ENCODE peak calls at places on chromosome 18, in four cellular contexts. T, E, R and V are unnamed samples.

GRCh38 chr18:435940-436339 is 64.6 kb downstream of the COLEC12 start:
- DNase-seq in T (no peak), E (no peak), R (no peak), V (no peak)

GRCh38 chr18:68555935-68556334 is 159.0 kb downstream of the TMX3 start:
- DNase-seq in T (no peak), E (no peak), R (no peak), V (no peak)

GRCh38 chr18:28735731-28736130 is 558.8 kb upstream of the CDH2 start:
- DNase-seq in T (no peak), E (no peak), R (no peak), V (no peak)

GRCh38 chr18:61838521-61838920 is 54.3 kb downstream of the RNF152 start:
- DNase-seq in T (no peak), E (no peak), R (peak), V (no peak)

GRCh38 chr18:34809697-34810096 is 99.6 kb downstream of the DTNA start:
- DNase-seq in T (peak), E (no peak), R (peak), V (peak)

GRCh38 chr18:53322163-53322562 is 902.3 kb downstream of the MBD2 start:
- DNase-seq in T (no peak), E (no peak), R (no peak), V (no peak)

GRCh38 chr18:23837591-23837990 is 148.3 kb downstream of the LAMA3 start:
- DNase-seq in T (no peak), E (no peak), R (no peak), V (no peak)

GRCh38 chr18:80179857-80180558 is 67.3 kb downstream of the PARD6G start:
- DNase-seq in T (no peak), E (no peak), R (no peak), V (no peak)

GRCh38 chr18:58788470-58788869 is 76.2 kb upstream of the ZNF532 start:
- DNase-seq in T (no peak), E (no peak), R (no peak), V (no peak)

GRCh38 chr18:6406075-6406909 is 8.4 kb downstream of the L3MBTL4 start:
- DNase-seq in T (no peak), E (no peak), R (peak), V (no peak)

GRCh38 chr18:9914584-9915290 is 921 bp downstream of the VAPA start:
- DNase-seq in T (peak), E (no peak), R (peak), V (peak)

GRCh38 chr18:9516437-9517064 is 41.2 kb downstream of the RALBP1 start:
- DNase-seq in T (no peak), E (peak), R (peak), V (peak)

GRCh38 chr18:9058426-9058825 is 44.1 kb upstream of the NDUFV2 start:
- DNase-seq in T (no peak), E (no peak), R (no peak), V (no peak)

GRCh38 chr18:57527479-57528237 is 58.8 kb downstream of the FECH start:
- DNase-seq in T (no peak), E (no peak), R (peak), V (no peak)

GRCh38 chr18:2893056-2893455 is 46.2 kb downstream of the EMILIN2 start:
- DNase-seq in T (no peak), E (no peak), R (no peak), V (no peak)

GRCh38 chr18:2887470-2887869 is 40.7 kb downstream of the EMILIN2 start:
- DNase-seq in T (no peak), E (no peak), R (no peak), V (no peak)

GRCh38 chr18:2891526-2892431 is 45.0 kb downstream of the EMILIN2 start:
- DNase-seq in T (no peak), E (no peak), R (no peak), V (no peak)

GRCh38 chr18:2890606-2891005 is 43.8 kb downstream of the EMILIN2 start:
- DNase-seq in T (no peak), E (no peak), R (no peak), V (no peak)

GRCh38 chr18:2889761-2890192 is 43.0 kb downstream of the EMILIN2 start:
- DNase-seq in T (no peak), E (no peak), R (peak), V (no peak)
- TF ChIP-seq CREM in T (no peak), E (no peak), R (no peak), V (no peak)

GRCh38 chr18:39314595-39314994 is 1749.0 kb upstream of the CELF4 start:
- DNase-seq in T (no peak), E (no peak), R (no peak), V (no peak)

GRCh38 chr18:39318462-39318861 is 1752.9 kb upstream of the CELF4 start:
- DNase-seq in T (no peak), E (no peak), R (no peak), V (no peak)

GRCh38 chr18:39313992-39314391 is 1748.4 kb upstream of the CELF4 start:
- DNase-seq in T (no peak), E (no peak), R (no peak), V (no peak)

DNA sequence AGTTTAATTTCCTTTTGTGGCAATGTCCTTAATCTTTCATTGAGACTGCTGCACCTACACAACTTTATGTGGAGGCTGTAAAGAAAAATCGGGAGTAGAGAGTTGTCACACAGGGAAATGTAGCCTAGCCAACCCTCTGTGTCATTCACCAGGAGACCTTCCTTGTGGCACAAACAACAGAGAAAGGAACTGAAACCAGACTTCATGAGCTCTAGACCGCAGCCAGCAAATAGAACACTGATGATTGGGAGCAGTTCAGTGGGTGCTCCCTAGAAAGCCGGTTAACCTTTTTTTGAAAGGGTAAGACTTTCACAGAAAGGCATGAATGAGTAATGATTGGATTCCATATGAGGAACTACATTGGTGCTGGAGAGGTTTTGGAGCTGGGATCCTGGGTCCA is 1752.4 kb upstream of the CELF4 start:
- DNase-seq in T (no peak), E (no peak), R (no peak), V (no peak)
- TF ChIP-seq CREM in T (no peak), E (no peak), R (no peak), V (no peak)

GRCh38 chr18:31837879-31838278 is 77.2 kb upstream of the SLC25A52 start:
- DNase-seq in T (no peak), E (no peak), R (no peak), V (no peak)

GRCh38 chr18:31831903-31832302 is 71.2 kb upstream of the SLC25A52 start:
- DNase-seq in T (no peak), E (no peak), R (no peak), V (no peak)

GRCh38 chr18:31840499-31840898 is 79.8 kb upstream of the SLC25A52 start:
- DNase-seq in T (no peak), E (no peak), R (no peak), V (no peak)

GRCh38 chr18:31830686-31831085 is 70.0 kb upstream of the SLC25A52 start:
- DNase-seq in T (no peak), E (no peak), R (peak), V (no peak)

DNA sequence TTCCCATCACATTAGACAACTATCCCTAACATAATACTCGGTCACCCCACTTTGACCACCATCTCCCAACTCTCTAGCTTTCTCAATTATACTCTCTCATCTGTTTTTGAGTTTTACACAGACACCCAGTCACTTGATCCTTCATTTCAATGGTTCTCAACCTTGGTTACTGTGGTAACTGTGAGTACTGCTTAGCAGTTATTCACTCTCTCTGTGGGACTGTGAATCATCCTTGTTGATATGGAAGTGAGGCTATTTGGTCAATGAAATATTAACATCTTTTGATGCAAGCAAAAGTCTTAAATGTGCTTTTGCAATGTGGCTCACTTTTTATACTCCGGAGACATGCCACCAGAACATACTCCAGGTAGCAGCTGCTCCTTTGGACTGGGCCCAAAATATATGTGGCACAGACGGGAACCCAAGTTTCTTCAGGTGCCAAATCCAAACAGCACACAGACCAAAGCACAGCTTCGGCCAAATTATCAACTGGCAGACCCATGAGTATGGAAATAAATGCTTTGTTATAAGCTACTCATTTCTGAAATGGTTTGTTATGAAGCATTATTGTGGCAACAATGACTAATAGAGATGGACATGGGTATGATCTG is 75.0 kb upstream of the SLC25A52 start:
- DNase-seq in T (no peak), E (no peak), R (no peak), V (no peak)
- TF ChIP-seq CREM in T (no peak), E (no peak), R (no peak), V (no peak)

DNA sequence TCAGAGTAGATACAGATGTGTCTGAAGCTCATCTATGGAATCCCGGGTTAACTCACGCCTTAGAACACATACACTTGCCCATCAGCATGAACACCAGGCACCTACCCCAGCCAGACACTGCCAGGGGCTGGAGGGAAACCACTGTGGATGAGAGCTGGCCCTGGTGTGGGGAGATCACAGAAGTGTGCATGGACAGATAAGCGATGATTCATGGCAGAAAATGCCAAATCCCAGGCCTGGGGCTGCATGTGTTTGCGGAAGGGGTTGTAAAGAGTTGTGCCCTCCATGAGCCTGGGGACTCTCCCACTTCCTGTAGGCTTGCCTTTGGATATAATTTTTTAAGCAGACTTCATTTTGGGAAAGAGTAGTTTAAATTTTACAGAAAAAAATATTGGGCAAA is 193.4 kb downstream of the FHOD3 start:
- DNase-seq in T (no peak), E (no peak), R (no peak), V (no peak)
- TF ChIP-seq CREM in T (no peak), E (no peak), R (no peak), V (no peak)